ENCODE peak calls at places on chromosome 13, in four cellular contexts. T, D, A and Y are unnamed samples.

GRCh38 chr13:32419862-32420261 is 8.1 kb downstream of the N4BP2L1 start:
- DNase-seq in T (no peak), D (no peak), A (no peak), Y (no peak)

GRCh38 chr13:34104853-34105252 is 286.9 kb downstream of the RFC3 start:
- DNase-seq in T (no peak), D (no peak), A (no peak), Y (no peak)

GRCh38 chr13:99812611-99813010 is 159.0 kb downstream of the ZIC5 start:
- DNase-seq in T (no peak), D (no peak), A (peak), Y (no peak)

GRCh38 chr13:109345433-109345941 is 440.9 kb downstream of the IRS2 start:
- DNase-seq in T (no peak), D (no peak), A (peak), Y (no peak)

GRCh38 chr13:101552797-101553196 is 100.3 kb downstream of the ITGBL1 start:
- DNase-seq in T (no peak), D (no peak), A (peak), Y (no peak)

GRCh38 chr13:45269204-45269603 is 68.4 kb upstream of the KCTD4 start:
- DNase-seq in T (no peak), D (no peak), A (peak), Y (no peak)

GRCh38 chr13:37460211-37460610 is 138.4 kb downstream of the POSTN start:
- DNase-seq in T (no peak), D (no peak), A (peak), Y (no peak)

GRCh38 chr13:106349080-106349841 is 186.2 kb downstream of the EFNB2 start:
- DNase-seq in T (no peak), D (no peak), A (peak), Y (peak)

GRCh38 chr13:43305416-43305815 is 282.0 kb downstream of the DNAJC15 start:
- DNase-seq in T (no peak), D (no peak), A (peak), Y (no peak)

GRCh38 chr13:98440390-98441055 is 136.4 kb downstream of the STK24 start:
- DNase-seq in T (no peak), D (no peak), A (no peak), Y (no peak)

GRCh38 chr13:101579291-101579802 is 126.9 kb downstream of the ITGBL1 start:
- DNase-seq in T (no peak), D (no peak), A (peak), Y (no peak)

GRCh38 chr13:59863621-59864020 is 300.1 kb downstream of the DIAPH3 start:
- DNase-seq in T (no peak), D (no peak), A (no peak), Y (no peak)

GRCh38 chr13:51814825-51815650 is 11.1 kb upstream of the DHRS12 start:
- DNase-seq in T (peak), D (peak), A (peak), Y (no peak)

GRCh38 chr13:68173111-68173510 is 943.0 kb upstream of the PCDH9 start:
- DNase-seq in T (no peak), D (no peak), A (peak), Y (no peak)
- H3K4me3 ChIP-seq in T (no peak), D (no peak), A (no peak), Y (no peak)

GRCh38 chr13:111632906-111633305 is 312.5 kb downstream of the TEX29 start:
- DNase-seq in T (no peak), D (no peak), A (no peak), Y (no peak)
- H3K27ac ChIP-seq in T (no peak), D (no peak), A (no peak), Y (no peak)

GRCh38 chr13:70967564-70967963 is 859.3 kb upstream of the KLHL1 start:
- DNase-seq in T (no peak), D (no peak), A (no peak), Y (no peak)
- H3K4me3 ChIP-seq in T (no peak), D (no peak), A (no peak), Y (no peak)

DNA sequence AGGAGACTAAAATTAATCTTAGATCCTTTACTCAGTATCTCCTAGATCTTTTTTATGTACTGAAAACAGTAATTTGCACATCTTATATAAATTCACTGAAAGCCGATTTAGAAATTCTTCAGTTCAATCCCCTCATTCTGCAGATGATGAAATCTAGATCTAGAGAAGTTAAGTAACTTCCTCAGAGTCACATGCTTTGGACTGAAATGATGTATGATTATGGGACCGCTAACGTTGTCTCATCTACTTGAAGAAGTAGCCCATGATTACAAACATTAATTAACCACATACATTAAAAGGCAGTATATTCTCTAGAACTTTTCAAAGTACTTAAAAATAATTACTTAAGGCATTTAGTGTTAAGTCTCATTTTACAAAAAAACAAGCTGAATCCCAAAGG is 37.8 kb downstream of the ELF1 start:
- DNase-seq in T (no peak), D (no peak), A (no peak), Y (no peak)
- H3K27ac ChIP-seq in T (peak), D (peak), A (no peak), Y (peak)

GRCh38 chr13:20129076-20129475 is 31.8 kb downstream of the GJA3 start:
- DNase-seq in T (no peak), D (no peak), A (no peak), Y (no peak)
- H3K4me3 ChIP-seq in T (no peak), D (no peak), A (no peak), Y (no peak)